ENCODE peak calls at places on chromosomes 11 and 22, in four cellular contexts. A is AG09309, X is kidney, V is psoas muscle. O is an unnamed sample.

GRCh38 chr11:72814831-72815618 is 814 bp downstream of the ATG16L2 start:
- DNase-seq in V (no peak), X (no peak), A (no peak), O (no peak)

GRCh38 chr11:95084509-95084908 is 5.1 kb upstream of the ENDOD1 start:
- DNase-seq in A (no peak), X (no peak), V (no peak), O (no peak)

GRCh38 chr22:19767427-19768380 is 7.1 kb downstream of the TBX1 start:
- DNase-seq in V (peak), A (no peak), X (peak), O (peak)

GRCh38 chr22:24975813-24976341 is 23.4 kb downstream of the KIAA1671 start:
- DNase-seq in A (no peak), X (peak), V (peak), O (peak)

GRCh38 chr11:121134758-121135312 is 33.8 kb downstream of the TECTA start:
- DNase-seq in V (no peak), A (no peak), X (no peak), O (peak)

GRCh38 chr11:78929092-78929905 is 354.6 kb upstream of the NARS2 start:
- DNase-seq in V (no peak), A (no peak), X (no peak), O (no peak)

GRCh38 chr11:116833816-116834534 is 3.4 kb downstream of the APOA1 start:
- DNase-seq in V (no peak), X (no peak), A (no peak), O (no peak)

GRCh38 chr22:46528121-46528610 is 9.3 kb downstream of the CELSR1 start:
- DNase-seq in A (peak), X (peak), V (no peak), O (no peak)

GRCh38 chr11:57751676-57752253 is at the start of gene BTBD18:
- DNase-seq in A (no peak), V (no peak), X (no peak), O (no peak)

GRCh38 chr22:46267431-46268279 is at the start of gene TTC38:
- DNase-seq in V (peak), A (peak), X (peak), O (peak)

GRCh38 chr11:20522536-20522935 is 76.9 kb upstream of the SLC6A5 start:
- DNase-seq in X (no peak), V (no peak), A (no peak), O (no peak)

GRCh38 chr11:34349882-34350281 is 7.9 kb downstream of the ABTB2 start:
- DNase-seq in X (no peak), A (no peak), V (no peak), O (no peak)

GRCh38 chr22:35547993-35548761 is 7.5 kb downstream of the RASD2 start:
- DNase-seq in A (no peak), V (no peak), X (no peak), O (no peak)

GRCh38 chr22:19258371-19258770 is 33.1 kb downstream of the CLTCL1 start:
- DNase-seq in X (no peak), A (no peak), V (no peak), O (no peak)

GRCh38 chr11:123729602-123730001 is 11.9 kb downstream of the ZNF202 start:
- DNase-seq in V (no peak), A (no peak), X (no peak), O (no peak)

GRCh38 chr11:117076941-117077659 is 21.1 kb downstream of the SIK3 start:
- DNase-seq in X (no peak), V (no peak), A (no peak), O (no peak)

GRCh38 chr22:37409557-37409956 is 17.7 kb downstream of the ELFN2 start:
- DNase-seq in V (no peak), X (no peak), A (no peak), O (no peak)

GRCh38 chr11:36149538-36150242 is 139.5 kb downstream of the COMMD9 start:
- DNase-seq in A (peak), X (peak), V (peak), O (no peak)

GRCh38 chr11:34522188-34522587 is 8.6 kb upstream of the ELF5 start:
- DNase-seq in A (no peak), V (no peak), X (no peak), O (no peak)

GRCh38 chr11:70772950-70773349 is 374.6 kb downstream of the CTTN start:
- DNase-seq in V (no peak), A (no peak), X (no peak), O (no peak)

GRCh38 chr22:39905686-39906085 is 4.8 kb downstream of the GRAP2 start:
- DNase-seq in X (no peak), A (no peak), V (no peak), O (no peak)

GRCh38 chr22:42320463-42321416 is 50.3 kb upstream of the TCF20 start:
- DNase-seq in X (no peak), A (no peak), V (no peak), O (no peak)

GRCh38 chr22:32811788-32812187 is 10.3 kb downstream of the TIMP3 start:
- DNase-seq in A (no peak), V (no peak), X (no peak), O (no peak)

GRCh38 chr11:79940165-79940564 is 499.3 kb upstream of the TENM4 start:
- DNase-seq in V (no peak), X (no peak), A (no peak), O (no peak)

GRCh38 chr22:45544588-45545170 is 42.0 kb downstream of the FBLN1 start:
- DNase-seq in X (no peak), V (no peak), A (no peak), O (peak)

GRCh38 chr11:85847436-85847835 is 7.7 kb upstream of the CCDC83 start:
- DNase-seq in A (no peak), X (no peak), V (no peak), O (no peak)

DNA sequence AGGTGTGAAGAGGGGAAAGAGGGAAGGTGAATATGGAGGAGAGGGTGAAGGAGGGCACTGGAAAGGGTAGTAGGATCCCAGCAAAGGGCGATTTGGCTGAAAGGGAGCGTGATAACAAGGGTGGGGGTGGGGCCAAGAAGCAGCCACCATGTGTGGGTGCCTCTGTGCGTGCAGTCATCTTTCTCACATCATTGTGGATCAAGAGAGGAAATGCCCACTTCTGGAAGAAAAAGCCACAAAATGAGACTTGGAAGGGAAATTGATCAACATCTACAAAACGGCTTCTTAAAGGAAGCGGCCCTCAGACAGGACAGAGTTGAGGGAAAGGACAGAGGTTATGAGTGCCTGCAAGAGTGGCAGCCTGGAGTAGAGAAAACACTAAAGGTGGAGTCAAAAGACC is 1.2 kb upstream of the CXCR5 start:
- DNase-seq in X (no peak), A (no peak), V (no peak), O (no peak)
- H3K4me3 ChIP-seq in X (no peak), A (no peak), V (no peak), O (no peak)

DNA sequence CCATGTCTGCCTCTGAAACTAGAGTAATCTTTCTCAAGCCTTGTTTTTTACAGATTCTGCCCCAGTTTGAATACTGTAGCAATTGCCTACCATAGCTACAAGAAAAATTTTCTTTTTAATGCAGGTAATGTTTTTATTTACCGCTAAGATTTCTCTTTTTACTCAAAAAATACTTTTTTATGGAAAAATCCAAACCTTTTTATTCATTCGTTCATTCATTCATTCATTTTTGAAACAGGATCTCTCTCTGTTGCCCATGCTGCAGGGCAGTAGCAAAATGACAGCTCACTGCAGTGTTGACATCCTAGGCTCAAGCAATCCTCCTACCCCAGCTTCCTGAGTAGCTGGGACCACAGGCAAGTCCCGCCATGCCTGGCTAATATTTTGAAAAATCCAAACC is 2.7 kb upstream of the CPT1A start:
- DNase-seq in V (no peak), X (no peak), A (no peak), O (no peak)
- H3K4me3 ChIP-seq in V (peak), X (peak), A (no peak), O (peak)

GRCh38 chr11:126581871-126582270 is 226.4 kb downstream of the ST3GAL4 start:
- DNase-seq in X (no peak), V (no peak), A (no peak), O (no peak)
- H3K4me3 ChIP-seq in X (no peak), V (no peak), A (no peak), O (no peak)

GRCh38 chr11:5691963-5692358 is 2.4 kb downstream of the TRIM22 start:
- DNase-seq in X (no peak), V (no peak), A (no peak), O (no peak)
- H3K4me3 ChIP-seq in X (no peak), V (peak), A (no peak), O (peak)

DNA sequence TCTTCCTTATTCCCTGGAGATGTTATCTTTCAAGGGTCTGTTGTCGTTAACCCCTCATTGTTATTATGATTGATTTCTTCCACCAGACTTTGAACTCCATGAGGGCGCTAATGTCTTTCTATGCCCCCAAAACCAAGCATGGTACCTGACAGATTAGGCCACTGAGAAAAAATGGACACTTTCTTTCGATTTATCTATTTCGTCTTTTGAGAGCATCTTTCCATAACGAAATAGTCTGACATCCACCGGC is 641 bp upstream of the PSMA1 start:
- DNase-seq in X (no peak), A (no peak), V (no peak), O (no peak)
- H3K4me3 ChIP-seq in X (peak), A (peak), V (peak), O (peak)

DNA sequence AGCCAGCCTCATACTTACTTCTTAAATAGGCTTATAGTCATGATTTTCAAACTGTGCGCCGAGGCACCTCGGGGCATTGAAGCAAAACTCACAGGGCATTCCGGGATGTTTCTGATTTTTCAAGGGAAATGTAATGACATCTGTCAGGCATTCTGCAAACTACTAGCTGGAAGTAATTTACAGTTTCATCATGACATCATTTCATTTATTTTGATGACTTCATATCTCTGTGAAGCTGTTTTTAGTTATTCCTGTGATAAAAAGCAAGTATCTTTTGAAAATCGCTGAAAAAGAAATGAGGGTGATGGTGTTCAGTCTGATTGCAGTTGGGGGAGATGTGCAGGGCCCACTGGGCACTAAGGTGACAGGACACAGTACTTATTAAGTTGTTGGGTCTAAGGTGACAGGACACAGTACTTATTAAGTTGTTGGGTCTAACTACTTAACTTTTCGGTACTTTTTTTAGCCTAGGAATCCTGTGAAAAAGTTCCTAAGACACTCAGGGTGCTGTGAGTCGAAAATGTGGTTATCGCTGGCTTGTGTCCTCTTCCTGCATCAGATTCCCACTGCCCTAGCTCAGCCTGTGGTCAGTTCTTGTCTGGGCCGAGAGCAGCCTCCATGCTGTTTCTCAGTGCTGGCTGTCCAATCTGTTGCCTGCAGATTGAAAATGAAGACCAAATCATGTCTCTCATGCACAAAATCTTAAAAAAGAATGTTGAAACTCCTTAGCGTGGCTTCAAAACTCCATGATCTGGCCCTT is 42.6 kb downstream of the APLP2 start:
- DNase-seq in X (no peak), A (no peak), V (no peak), O (no peak)
- H3K4me3 ChIP-seq in X (no peak), A (no peak), V (no peak), O (no peak)

GRCh38 chr11:110711448-110711775 is 825 bp downstream of the ARHGAP20 start:
- DNase-seq in V (no peak), X (no peak), A (no peak), O (no peak)

GRCh38 chr11:110712643-110713468 is 619 bp upstream of the ARHGAP20 start:
- DNase-seq in X (peak), A (no peak), V (peak), O (no peak)

GRCh38 chr11:110713469-110713776 is 1.2 kb upstream of the ARHGAP20 start:
- DNase-seq in V (no peak), X (peak), A (no peak), O (no peak)

GRCh38 chr11:110711776-110712642 is at the start of gene ARHGAP20:
- DNase-seq in X (peak), A (no peak), V (peak), O (peak)

DNA sequence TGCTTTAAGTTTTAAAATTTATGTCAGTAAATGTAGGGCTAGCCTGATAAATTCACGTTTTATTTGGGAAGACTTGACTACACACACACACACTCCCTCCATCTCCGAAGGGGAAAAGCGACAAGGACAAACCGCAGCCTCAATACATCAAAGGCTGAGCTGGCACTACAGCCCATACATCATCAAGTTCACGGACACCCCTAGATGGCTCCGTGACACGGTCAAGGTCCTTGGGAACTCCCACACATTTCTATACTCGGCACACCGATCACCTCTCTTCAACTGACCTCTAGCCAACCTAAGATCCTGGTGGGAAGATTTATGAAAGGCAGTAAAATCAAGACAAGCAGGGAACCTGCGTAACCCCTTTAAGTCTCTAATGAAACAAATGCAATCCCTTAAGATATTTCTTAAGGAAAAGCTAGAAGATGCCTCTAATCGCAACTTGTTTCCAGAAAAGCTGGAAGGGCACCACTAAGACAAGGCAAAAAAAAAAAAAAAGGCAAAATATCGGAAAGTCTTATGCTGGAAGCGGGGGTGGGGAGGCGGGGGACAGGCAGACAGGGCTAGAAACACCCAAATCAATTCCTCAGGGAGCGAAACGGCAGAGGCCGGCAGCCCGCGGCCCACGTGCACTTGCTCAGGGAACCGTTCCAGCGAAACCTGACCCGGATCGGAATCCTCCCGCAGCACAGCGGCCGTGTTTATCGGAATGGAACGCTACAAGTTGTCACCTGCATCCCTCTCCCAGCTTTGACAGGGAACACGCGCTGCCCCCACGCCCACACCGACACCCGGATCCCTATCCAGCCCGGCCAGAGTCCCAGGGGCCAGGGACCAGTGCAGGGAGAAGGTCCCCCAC is 1.5 kb downstream of the ARHGAP20 start:
- DNase-seq in A (no peak), V (peak), X (peak), O (peak)
- H3K4me3 ChIP-seq in A (peak), V (peak), X (peak), O (peak)

GRCh38 chr11:67071420-67072284 is 15.0 kb downstream of the RHOD start:
- DNase-seq in X (no peak), V (peak), A (no peak), O (peak)
- H3K4me3 ChIP-seq in X (no peak), V (peak), A (no peak), O (peak)

GRCh38 chr11:8807544-8808225 is 103.3 kb upstream of the AKIP1 start:
- DNase-seq in A (peak), V (peak), X (peak), O (peak)

GRCh38 chr11:8809185-8809584 is 101.8 kb upstream of the AKIP1 start:
- DNase-seq in X (no peak), A (no peak), V (no peak), O (no peak)

GRCh38 chr11:8809605-8810272 is 101.2 kb upstream of the AKIP1 start:
- DNase-seq in X (no peak), V (no peak), A (no peak), O (no peak)

GRCh38 chr11:8806974-8807373 is 104.0 kb upstream of the AKIP1 start:
- DNase-seq in A (no peak), X (no peak), V (no peak), O (peak)

DNA sequence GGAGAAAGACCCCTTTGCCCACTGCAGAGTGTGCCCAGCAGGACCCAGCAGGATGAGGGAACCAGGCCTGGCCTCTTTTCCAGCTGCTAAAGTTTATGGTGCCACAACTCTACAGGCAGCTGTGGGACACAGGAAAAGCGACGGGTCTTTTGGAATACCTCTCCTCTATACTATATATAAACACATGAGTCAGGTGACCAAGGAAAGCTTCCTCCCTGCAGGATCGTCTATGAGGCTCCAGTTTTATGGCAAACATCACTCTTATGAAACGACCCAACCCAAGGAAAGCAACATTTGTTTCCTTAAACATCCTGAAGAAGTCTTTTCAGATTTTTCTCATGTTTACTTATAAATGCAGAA is 102.8 kb upstream of the AKIP1 start:
- DNase-seq in X (no peak), V (no peak), A (no peak), O (no peak)
- H3K4me3 ChIP-seq in X (peak), V (peak), A (peak), O (peak)